ENCODE peak calls at places on chromosomes 1 and 21, in four cellular contexts. One of them, this sample, is unnamed.
A peak's percentile ranks its signal among the peaks of the same experiment; 100 is the strongest.

GRCh38 chr1:31575373-31576140 is 758 bp upstream of the TINAGL1 start:
- DNase-seq in neuronal stem cell: no peak
- DNase-seq in IMR-90: no peak
- DNase-seq in mesenchymal stem cell: no peak
- DNase-seq in this sample: no peak

GRCh38 chr1:1359668-1360468 is 1.5 kb upstream of the MXRA8 start:
- DNase-seq in mesenchymal stem cell: peak; percentile 67
- DNase-seq in IMR-90: peak; percentile 68
- DNase-seq in neuronal stem cell: no peak
- DNase-seq in this sample: no peak

GRCh38 chr1:244010191-244010590 is 40.9 kb upstream of the ZBTB18 start:
- DNase-seq in mesenchymal stem cell: no peak
- DNase-seq in IMR-90: peak; percentile 22
- DNase-seq in neuronal stem cell: no peak
- DNase-seq in this sample: peak; percentile 56

GRCh38 chr1:4276238-4276637 is 376.2 kb upstream of the C1orf174 start:
- DNase-seq in mesenchymal stem cell: no peak
- DNase-seq in IMR-90: no peak
- DNase-seq in neuronal stem cell: no peak
- DNase-seq in this sample: no peak

GRCh38 chr1:230858918-230859819 is 9.2 kb downstream of the C1orf198 start:
- DNase-seq in mesenchymal stem cell: peak; percentile 87
- DNase-seq in IMR-90: peak; percentile 84
- DNase-seq in neuronal stem cell: no peak
- DNase-seq in this sample: no peak

GRCh38 chr1:227490478-227490877 is 72.9 kb upstream of the ZNF678 start:
- DNase-seq in IMR-90: no peak
- DNase-seq in mesenchymal stem cell: no peak
- DNase-seq in neuronal stem cell: no peak
- DNase-seq in this sample: no peak

GRCh38 chr1:94130851-94131595 is 10.1 kb upstream of the ABCA4 start:
- DNase-seq in IMR-90: peak; percentile 52
- DNase-seq in mesenchymal stem cell: peak; percentile 55
- DNase-seq in neuronal stem cell: no peak
- DNase-seq in this sample: no peak

GRCh38 chr1:22428672-22429071 is 23.0 kb upstream of the ZBTB40 start:
- DNase-seq in neuronal stem cell: no peak
- DNase-seq in IMR-90: peak; percentile 59
- DNase-seq in mesenchymal stem cell: peak; percentile 66
- DNase-seq in this sample: no peak

GRCh38 chr1:8053878-8054567 is 27.9 kb upstream of the ERRFI1 start:
- DNase-seq in IMR-90: no peak
- DNase-seq in mesenchymal stem cell: no peak
- DNase-seq in neuronal stem cell: no peak
- DNase-seq in this sample: no peak

GRCh38 chr1:68255301-68255700 is 23.0 kb upstream of the WLS start:
- DNase-seq in mesenchymal stem cell: no peak
- DNase-seq in neuronal stem cell: no peak
- DNase-seq in IMR-90: no peak
- DNase-seq in this sample: no peak

GRCh38 chr1:215160351-215160750 is 77.8 kb downstream of the KCNK2 start:
- DNase-seq in neuronal stem cell: no peak
- DNase-seq in mesenchymal stem cell: peak; percentile 11
- DNase-seq in IMR-90: peak; percentile 86
- DNase-seq in this sample: no peak

GRCh38 chr1:110341146-110341871 is 2.1 kb downstream of the RBM15 start:
- DNase-seq in neuronal stem cell: no peak
- DNase-seq in IMR-90: no peak
- DNase-seq in mesenchymal stem cell: no peak
- DNase-seq in this sample: no peak

DNA sequence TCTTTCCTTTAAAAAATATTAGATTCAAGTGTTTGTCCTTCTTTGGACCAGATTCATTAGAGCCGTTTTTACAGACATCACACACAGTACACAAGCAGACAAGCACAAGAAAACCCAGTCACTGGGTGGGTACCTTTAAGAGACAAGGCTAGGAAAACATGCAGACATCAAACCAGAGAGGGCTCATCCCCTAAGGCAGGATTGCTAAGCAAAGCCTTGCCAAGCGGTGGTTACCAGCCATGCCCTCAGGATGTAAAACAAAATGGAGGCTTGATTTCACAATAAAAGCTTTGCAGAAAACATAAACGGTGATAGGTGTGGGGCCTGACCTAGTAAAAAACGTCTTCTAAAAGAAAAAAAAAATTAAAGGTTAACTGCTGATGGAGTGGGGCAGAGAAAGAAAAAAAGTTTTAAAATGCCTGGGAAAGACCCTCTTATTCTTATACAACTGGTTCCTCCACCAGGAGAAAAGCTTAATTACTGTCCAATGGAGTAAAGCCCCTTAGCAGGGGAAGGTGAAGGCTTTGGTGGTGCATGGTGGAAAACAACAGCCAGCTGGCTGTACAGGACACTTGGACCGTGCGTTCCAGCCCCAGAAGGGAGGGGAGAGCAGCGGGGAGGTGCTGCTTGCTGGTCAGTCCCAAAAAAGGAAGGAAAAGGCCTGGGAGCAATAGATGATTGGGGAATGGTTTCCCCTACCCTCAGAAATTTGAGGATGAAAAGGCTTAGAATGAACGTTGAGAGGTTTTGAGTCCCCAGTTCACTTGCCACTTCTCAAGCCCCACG is 30.4 kb upstream of the FMO1 start:
- DNase-seq in mesenchymal stem cell: no peak
- DNase-seq in neuronal stem cell: no peak
- DNase-seq in IMR-90: no peak
- DNase-seq in this sample: no peak
- H4K8ac ChIP-seq in mesenchymal stem cell: no peak overlapping the region
- H4K8ac ChIP-seq in neuronal stem cell: no peak overlapping the region
- H4K8ac ChIP-seq in IMR-90: peak overlapping the region; percentile 71
- H4K8ac ChIP-seq in this sample: no peak overlapping the region

GRCh38 chr1:205975387-205975998 is 27.7 kb downstream of the RAB7B start:
- DNase-seq in neuronal stem cell: no peak
- DNase-seq in IMR-90: no peak
- DNase-seq in mesenchymal stem cell: no peak
- DNase-seq in this sample: no peak

GRCh38 chr1:205978676-205979075 is 24.5 kb downstream of the RAB7B start:
- DNase-seq in IMR-90: no peak
- DNase-seq in neuronal stem cell: no peak
- DNase-seq in mesenchymal stem cell: no peak
- DNase-seq in this sample: no peak

GRCh38 chr1:205976036-205976435 is 27.2 kb downstream of the RAB7B start:
- DNase-seq in IMR-90: no peak
- DNase-seq in neuronal stem cell: no peak
- DNase-seq in mesenchymal stem cell: no peak
- DNase-seq in this sample: no peak

GRCh38 chr1:205977348-205978014 is 25.7 kb downstream of the RAB7B start:
- DNase-seq in mesenchymal stem cell: peak; percentile 76
- DNase-seq in IMR-90: peak; percentile 81
- DNase-seq in neuronal stem cell: peak; percentile 78
- DNase-seq in this sample: peak; percentile 79

DNA sequence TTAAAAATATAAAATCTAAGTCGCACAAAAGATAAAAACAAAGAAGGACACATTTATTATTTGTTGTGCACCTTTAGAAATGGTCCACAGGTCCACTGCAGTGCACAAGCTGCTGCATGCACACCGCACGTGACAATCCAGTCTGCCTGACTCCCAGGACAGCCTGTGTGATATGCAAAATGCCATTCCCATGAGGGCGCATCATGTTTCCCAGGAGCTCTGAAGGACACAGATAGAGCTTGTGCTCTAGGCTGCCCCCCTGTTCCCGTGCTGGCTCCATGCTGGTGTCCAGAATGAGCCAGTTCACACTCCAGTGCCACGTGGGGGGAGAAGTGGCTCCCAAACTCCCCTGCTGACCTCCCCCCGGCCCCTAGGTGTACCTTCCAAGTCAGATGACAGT is 26.5 kb downstream of the RAB7B start:
- DNase-seq in IMR-90: peak; percentile 81
- DNase-seq in neuronal stem cell: no peak
- DNase-seq in mesenchymal stem cell: peak; percentile 64
- DNase-seq in this sample: peak; percentile 50
- H4K8ac ChIP-seq in IMR-90: no peak overlapping the region
- H4K8ac ChIP-seq in neuronal stem cell: no peak overlapping the region
- H4K8ac ChIP-seq in mesenchymal stem cell: no peak overlapping the region
- H4K8ac ChIP-seq in this sample: no peak overlapping the region

DNA sequence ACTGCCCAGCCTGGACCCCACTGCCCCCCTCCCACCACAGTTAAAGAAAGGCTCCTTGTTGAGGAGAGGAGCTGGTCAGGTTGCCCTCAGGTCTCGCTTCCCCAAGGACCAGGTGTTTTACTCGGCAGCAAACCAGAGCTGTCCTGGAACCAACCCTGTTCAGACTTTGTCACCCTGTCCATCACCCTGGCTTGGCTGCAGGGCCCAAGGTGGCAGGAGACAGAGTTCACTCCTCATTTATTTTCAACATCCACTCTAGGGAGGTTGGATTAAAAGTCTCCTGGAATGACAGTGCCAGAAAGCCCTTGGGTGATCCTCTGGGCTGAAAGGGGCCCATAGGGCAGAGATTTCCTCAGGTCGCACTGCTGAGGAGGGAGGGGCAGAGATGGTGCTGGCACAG is 101.7 kb downstream of the TRABD2B start:
- DNase-seq in neuronal stem cell: no peak
- DNase-seq in IMR-90: no peak
- DNase-seq in mesenchymal stem cell: no peak
- DNase-seq in this sample: no peak
- H4K8ac ChIP-seq in neuronal stem cell: no peak overlapping the region
- H4K8ac ChIP-seq in IMR-90: no peak overlapping the region
- H4K8ac ChIP-seq in mesenchymal stem cell: no peak overlapping the region
- H4K8ac ChIP-seq in this sample: no peak overlapping the region

DNA sequence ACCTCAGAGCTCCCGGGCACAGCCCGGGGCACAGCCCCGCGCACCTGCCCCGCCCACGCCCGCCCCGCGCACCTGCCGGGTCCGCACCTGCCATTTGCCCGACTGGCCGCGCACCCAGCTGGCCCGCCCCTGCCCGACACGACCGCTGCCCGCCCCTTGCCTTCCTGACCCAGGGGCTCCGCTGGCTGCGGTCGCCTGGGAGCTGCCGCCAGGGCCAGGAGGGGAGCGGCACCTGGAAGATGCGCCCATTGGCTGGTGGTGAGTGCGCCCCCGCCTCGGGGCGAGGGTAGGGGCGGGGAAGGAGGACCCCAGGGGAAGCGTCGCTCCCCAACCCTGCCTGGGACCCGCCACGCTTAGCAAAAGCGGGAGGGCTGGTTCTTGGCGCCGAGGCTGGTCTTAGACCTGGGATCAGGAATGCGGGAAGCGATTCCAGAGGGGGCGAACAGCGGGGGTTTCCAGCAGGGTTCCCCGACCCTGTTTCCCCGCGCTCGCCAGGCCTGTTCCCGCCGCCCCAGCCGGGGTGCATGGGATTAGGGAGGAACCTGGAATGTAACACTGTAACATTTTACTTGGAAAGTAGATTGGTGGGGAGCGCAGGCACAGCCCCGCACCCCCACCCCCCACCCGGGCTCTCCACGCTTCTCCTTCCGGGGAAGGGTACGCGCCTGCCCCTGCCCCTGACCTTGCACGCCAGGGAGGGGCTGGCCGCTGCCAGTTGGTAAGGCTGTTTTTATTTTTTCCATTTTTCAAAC is at the start of gene FAM3B:
- DNase-seq in neuronal stem cell: peak; percentile 15
- DNase-seq in IMR-90: no peak
- DNase-seq in mesenchymal stem cell: no peak
- DNase-seq in this sample: peak; percentile 84
- H4K8ac ChIP-seq in neuronal stem cell: no peak within 1 kb of the TSS
- H4K8ac ChIP-seq in IMR-90: no peak within 1 kb of the TSS
- H4K8ac ChIP-seq in mesenchymal stem cell: no peak within 1 kb of the TSS
- H4K8ac ChIP-seq in this sample: no peak within 1 kb of the TSS

DNA sequence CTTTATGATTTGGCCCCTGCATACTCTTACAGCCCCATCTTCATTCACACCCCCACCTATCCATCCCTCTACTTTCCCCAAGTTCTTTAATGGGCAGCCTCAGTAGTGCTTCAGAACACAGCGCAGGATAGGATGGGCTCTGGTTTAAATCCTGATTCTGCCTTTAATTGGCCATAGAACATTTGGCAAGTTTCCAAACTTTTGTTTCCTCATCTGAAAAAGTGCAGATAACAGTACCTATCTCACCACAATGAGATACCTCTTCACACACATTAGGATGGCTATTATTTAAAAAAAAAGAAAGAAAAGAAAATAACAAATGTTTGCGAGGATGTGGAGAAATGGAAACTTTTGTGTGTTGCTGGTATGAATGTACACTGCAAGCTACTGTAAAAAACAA is 142.5 kb upstream of the VANGL1 start:
- DNase-seq in neuronal stem cell: no peak
- DNase-seq in mesenchymal stem cell: no peak
- DNase-seq in IMR-90: no peak
- DNase-seq in this sample: no peak
- H4K8ac ChIP-seq in neuronal stem cell: no peak overlapping the region
- H4K8ac ChIP-seq in mesenchymal stem cell: no peak overlapping the region
- H4K8ac ChIP-seq in IMR-90: no peak overlapping the region
- H4K8ac ChIP-seq in this sample: no peak overlapping the region

GRCh38 chr1:38013027-38013588 is 574 bp downstream of the UTP11 start:
- DNase-seq in neuronal stem cell: no peak
- DNase-seq in mesenchymal stem cell: peak; percentile 98
- DNase-seq in IMR-90: peak; percentile 88
- DNase-seq in this sample: no peak
- H4K8ac ChIP-seq in neuronal stem cell: no peak overlapping the region
- H4K8ac ChIP-seq in mesenchymal stem cell: peak overlapping the region; percentile 19
- H4K8ac ChIP-seq in IMR-90: peak overlapping the region; percentile 41
- H4K8ac ChIP-seq in this sample: no peak overlapping the region

GRCh38 chr1:162145966-162146696 is 76.6 kb downstream of the NOS1AP start:
- DNase-seq in mesenchymal stem cell: no peak
- DNase-seq in neuronal stem cell: no peak
- DNase-seq in IMR-90: no peak
- DNase-seq in this sample: no peak
- H4K8ac ChIP-seq in mesenchymal stem cell: no peak overlapping the region
- H4K8ac ChIP-seq in neuronal stem cell: no peak overlapping the region
- H4K8ac ChIP-seq in IMR-90: no peak overlapping the region
- H4K8ac ChIP-seq in this sample: no peak overlapping the region

GRCh38 chr1:153578490-153578889 is 12.8 kb upstream of the S100A2 start:
- DNase-seq in neuronal stem cell: no peak
- DNase-seq in mesenchymal stem cell: peak; percentile 34
- DNase-seq in IMR-90: peak; percentile 47
- DNase-seq in this sample: no peak
- H4K8ac ChIP-seq in neuronal stem cell: no peak overlapping the region
- H4K8ac ChIP-seq in mesenchymal stem cell: no peak overlapping the region
- H4K8ac ChIP-seq in IMR-90: no peak overlapping the region
- H4K8ac ChIP-seq in this sample: no peak overlapping the region

GRCh38 chr1:108963052-108963686 is at the start of gene CLCC1:
- DNase-seq in neuronal stem cell: peak; percentile 72
- DNase-seq in IMR-90: peak; percentile 90
- DNase-seq in mesenchymal stem cell: peak; percentile 94
- DNase-seq in this sample: peak; percentile 92
- H4K8ac ChIP-seq in neuronal stem cell: no peak within 1 kb of the TSS
- H4K8ac ChIP-seq in IMR-90: peak within 1 kb of the TSS; percentile 75
- H4K8ac ChIP-seq in mesenchymal stem cell: peak within 1 kb of the TSS; percentile 97
- H4K8ac ChIP-seq in this sample: no peak within 1 kb of the TSS

GRCh38 chr1:24186993-24187790 is at the start of gene IFNLR1:
- DNase-seq in mesenchymal stem cell: peak; percentile 42
- DNase-seq in IMR-90: no peak
- DNase-seq in neuronal stem cell: no peak
- DNase-seq in this sample: peak; percentile 89
- H4K8ac ChIP-seq in mesenchymal stem cell: peak within 1 kb of the TSS; percentile 61
- H4K8ac ChIP-seq in IMR-90: no peak within 1 kb of the TSS
- H4K8ac ChIP-seq in neuronal stem cell: peak within 1 kb of the TSS; percentile 26
- H4K8ac ChIP-seq in this sample: no peak within 1 kb of the TSS